ENCODE peak calls at places on chromosomes 12 and 14, in ten cellular contexts. O, L, R, C, J, M, B, Z, H and U are unnamed samples.

GRCh38 chr14:51834218-51834617 is 26.2 kb upstream of the GNG2 start:
- DNase-seq in Z (no peak), L (no peak), M (no peak), C (no peak), B (no peak), R (no peak), J (no peak), O (no peak), H (no peak), U (no peak)

GRCh38 chr12:112252184-112252583 is 126.8 kb downstream of the TRAFD1 start:
- DNase-seq in R (no peak), C (no peak), J (no peak), H (no peak), L (no peak), Z (peak), B (peak), M (peak), O (no peak), U (no peak)

GRCh38 chr12:89427508-89428156 is 75.3 kb upstream of the DUSP6 start:
- DNase-seq in Z (no peak), M (no peak), R (no peak), J (no peak), H (no peak), C (no peak), B (no peak), O (no peak), L (no peak), U (no peak)

GRCh38 chr14:102215071-102215470 is 75.4 kb downstream of the WDR20 start:
- DNase-seq in L (peak), J (no peak), Z (peak), R (no peak), H (no peak), C (no peak), M (peak), O (no peak), B (peak), U (peak)

GRCh38 chr12:74624206-74624605 is 86.6 kb downstream of the ATXN7L3B start:
- DNase-seq in C (no peak), J (no peak), B (no peak), Z (no peak), L (no peak), M (no peak), H (peak), R (no peak), O (no peak), U (no peak)

GRCh38 chr12:121124402-121125109 is 8.1 kb upstream of the P2RX7 start:
- DNase-seq in M (peak), H (no peak), Z (peak), B (peak), R (no peak), C (peak), J (no peak), O (peak), L (no peak), U (peak)

GRCh38 chr12:1217191-1217949 is 226.3 kb downstream of the ERC1 start:
- DNase-seq in L (no peak), H (no peak), Z (peak), M (peak), R (no peak), B (peak), C (peak), O (no peak), J (no peak), U (no peak)

GRCh38 chr12:117111386-117112267 is 12.4 kb upstream of the TESC start:
- DNase-seq in C (no peak), L (peak), B (no peak), Z (no peak), M (no peak), H (peak), O (no peak), R (no peak), J (no peak), U (no peak)

GRCh38 chr14:73753043-73753886 is 39.1 kb upstream of the PNMA1 start:
- DNase-seq in J (peak), Z (no peak), C (peak), R (no peak), B (no peak), L (no peak), H (no peak), O (no peak), M (peak), U (no peak)

GRCh38 chr12:83664650-83665049 is 977.9 kb downstream of the TMTC2 start:
- DNase-seq in J (no peak), O (no peak), L (peak), H (peak), R (peak), M (no peak), C (no peak), Z (no peak), B (no peak), U (no peak)

GRCh38 chr12:50222275-50222783 is 55.2 kb upstream of the CERS5 start:
- DNase-seq in O (peak), C (no peak), H (no peak), R (peak), L (peak), Z (peak), B (peak), J (no peak), M (peak), U (no peak)

GRCh38 chr12:107948675-107949074 is 174.2 kb downstream of the ASCL4 start:
- DNase-seq in O (no peak), B (no peak), J (no peak), L (no peak), M (no peak), R (no peak), H (no peak), C (no peak), Z (no peak), U (no peak)

GRCh38 chr12:14279845-14280244 is 85.6 kb upstream of the ATF7IP start:
- DNase-seq in L (no peak), R (no peak), Z (no peak), B (no peak), O (no peak), H (no peak), M (no peak), J (no peak), C (no peak), U (no peak)

GRCh38 chr14:56805201-56805991 is 4.9 kb downstream of the OTX2 start:
- DNase-seq in R (no peak), J (no peak), C (no peak), O (no peak), B (no peak), M (no peak), Z (no peak), H (no peak), L (no peak), U (no peak)

GRCh38 chr12:46653311-46653710 is 172.5 kb downstream of the SLC38A4 start:
- DNase-seq in H (no peak), C (no peak), B (no peak), R (no peak), M (no peak), Z (no peak), L (no peak), O (no peak), J (no peak), U (no peak)

GRCh38 chr12:52495385-52495784 is 2.3 kb upstream of the KRT6A start:
- DNase-seq in Z (no peak), R (peak), L (peak), J (no peak), B (no peak), M (peak), H (peak), O (no peak), C (peak), U (no peak)

GRCh38 chr14:93115920-93116675 is at the start of gene ITPK1:
- DNase-seq in C (peak), M (peak), H (peak), B (peak), L (peak), O (no peak), R (peak), J (peak), Z (peak), U (no peak)

GRCh38 chr12:60035835-60036234 is 440.0 kb downstream of the SLC16A7 start:
- DNase-seq in J (no peak), L (no peak), C (no peak), B (peak), H (no peak), R (no peak), Z (no peak), M (no peak), O (no peak), U (no peak)

GRCh38 chr12:49253033-49253623 is 11.8 kb upstream of the TUBA1C start:
- DNase-seq in L (no peak), H (no peak), J (no peak), R (no peak), C (no peak), O (no peak), M (no peak), B (peak), Z (no peak), U (no peak)

GRCh38 chr14:34593740-34594375 is 36.1 kb downstream of the SNX6 start:
- DNase-seq in C (no peak), R (no peak), L (no peak), B (peak), O (no peak), J (no peak), M (no peak), Z (peak), H (no peak), U (no peak)

GRCh38 chr14:101412741-101413140 is 148.6 kb upstream of the DIO3 start:
- DNase-seq in B (no peak), J (no peak), H (no peak), R (no peak), O (no peak), Z (no peak), C (peak), L (no peak), M (no peak), U (no peak)

GRCh38 chr14:88919502-88919901 is 95.1 kb downstream of the TTC8 start:
- DNase-seq in M (no peak), Z (no peak), H (no peak), B (no peak), R (no peak), C (peak), J (no peak), L (no peak), O (no peak), U (peak)

GRCh38 chr14:65080954-65081747 is 21.2 kb downstream of the MAX start:
- DNase-seq in L (no peak), M (no peak), R (no peak), O (no peak), J (no peak), B (peak), C (no peak), Z (no peak), H (no peak), U (peak)